ENCODE peak calls at places on chromosomes 6 and 20, in eight cellular contexts. F, S, G, N, L, V, T and O are unnamed samples.

GRCh38 chr20:6611911-6612614 is 155.4 kb upstream of the BMP2 start:
- DNase-seq in V (no peak), N (no peak), S (no peak), G (no peak), F (no peak), T (no peak), L (no peak), O (no peak)

GRCh38 chr20:17536944-17537444 is 5.8 kb upstream of the BFSP1 start:
- DNase-seq in S (peak), T (peak), N (peak), V (peak), L (peak), G (peak), F (peak), O (no peak)

GRCh38 chr6:33019358-33019757 is 10.0 kb upstream of the HLA-DOA start:
- DNase-seq in G (no peak), L (no peak), F (no peak), N (no peak), S (no peak), T (no peak), V (no peak), O (no peak)

GRCh38 chr6:130129781-130130246 is 92.9 kb downstream of the SAMD3 start:
- DNase-seq in L (no peak), N (no peak), S (no peak), T (no peak), F (no peak), V (no peak), G (no peak), O (no peak)

GRCh38 chr6:10151144-10151915 is 263.5 kb downstream of the TFAP2A start:
- DNase-seq in N (no peak), L (no peak), G (no peak), V (peak), F (no peak), T (no peak), S (no peak), O (no peak)

GRCh38 chr6:71473908-71474307 is 185.3 kb downstream of the OGFRL1 start:
- DNase-seq in N (no peak), G (peak), T (no peak), V (no peak), F (no peak), S (no peak), L (no peak), O (no peak)

GRCh38 chr20:8373579-8373978 is 241.5 kb downstream of the PLCB1 start:
- DNase-seq in S (no peak), F (no peak), L (no peak), V (no peak), T (no peak), G (no peak), N (no peak), O (no peak)

GRCh38 chr20:64226686-64227576 is 28.6 kb upstream of the PCMTD2 start:
- DNase-seq in S (no peak), V (no peak), N (no peak), G (no peak), L (peak), T (no peak), F (no peak), O (no peak)

GRCh38 chr6:100633096-100633766 is 168.5 kb upstream of the SIM1 start:
- DNase-seq in V (no peak), F (no peak), G (peak), S (no peak), T (no peak), L (no peak), N (peak), O (no peak)

GRCh38 chr6:41591859-41592502 is 45.8 kb downstream of the FOXP4 start:
- DNase-seq in L (peak), G (peak), N (peak), F (peak), S (peak), V (peak), T (peak), O (no peak)

GRCh38 chr6:167742719-167743303 is 83.9 kb upstream of the AFDN start:
- DNase-seq in S (no peak), F (no peak), G (peak), L (no peak), T (no peak), V (no peak), N (peak), O (no peak)

GRCh38 chr20:13261460-13262301 is 40.6 kb downstream of the ISM1 start:
- DNase-seq in V (peak), T (peak), N (peak), G (peak), F (peak), S (peak), L (peak), O (no peak)

GRCh38 chr6:157823523-157824370 is 701 bp downstream of the SNX9 start:
- DNase-seq in T (peak), V (peak), L (peak), G (peak), N (no peak), S (peak), F (no peak), O (no peak)

GRCh38 chr6:57216235-57217101 is 5.6 kb downstream of the RAB23 start:
- DNase-seq in L (no peak), V (no peak), G (no peak), T (no peak), N (peak), S (no peak), F (no peak), O (no peak)